ENCODE peak calls at places on chromosomes 1 and 21, in six cellular contexts. K, E, Q, M, B and V are unnamed samples.

GRCh38 chr1:47839460-47839760 is 157.8 kb downstream of the TRABD2B start:
- DNase-seq in M (no peak), E (no peak), B (no peak), K (no peak), Q (no peak), V (no peak)

GRCh38 chr1:45491464-45492260 is 699 bp upstream of the TESK2 start:
- DNase-seq in Q (no peak), M (no peak), B (no peak), K (no peak), E (no peak), V (no peak)

GRCh38 chr1:227892930-227893695 is 54.6 kb downstream of the WNT9A start:
- DNase-seq in M (no peak), K (no peak), B (peak), Q (no peak), E (peak), V (peak)

GRCh38 chr1:182610606-182611194 is 6.5 kb upstream of the RGS16 start:
- DNase-seq in K (no peak), E (peak), B (no peak), M (no peak), Q (no peak), V (no peak)

GRCh38 chr21:9767592-9768375 is 753.6 kb upstream of the TPTE start:
- DNase-seq in M (no peak), B (no peak), K (no peak), Q (no peak), E (no peak), V (no peak)

GRCh38 chr1:203557958-203558760 is 64.2 kb downstream of the OPTC start:
- DNase-seq in B (no peak), E (no peak), M (peak), K (peak), Q (no peak), V (peak)

GRCh38 chr1:52574594-52574993 is 21.7 kb upstream of the TUT4 start:
- DNase-seq in Q (no peak), E (no peak), M (peak), K (peak), B (peak), V (peak)

GRCh38 chr1:242629396-242629795 is 104.9 kb upstream of the PLD5 start:
- DNase-seq in Q (no peak), E (no peak), M (no peak), B (no peak), K (no peak), V (no peak)

GRCh38 chr21:28776251-28776650 is 216.4 kb downstream of the LTN1 start:
- DNase-seq in K (peak), M (no peak), E (no peak), B (no peak), Q (no peak), V (peak)

GRCh38 chr1:4213599-4213998 is 313.5 kb upstream of the C1orf174 start:
- DNase-seq in K (no peak), B (no peak), M (no peak), Q (no peak), E (no peak), V (no peak)

GRCh38 chr21:29217818-29218252 is 80.9 kb upstream of the BACH1 start:
- DNase-seq in K (peak), B (no peak), M (peak), Q (peak), E (no peak), V (peak)

GRCh38 chr1:11768821-11769220 is 6.8 kb downstream of the C1orf167 start:
- DNase-seq in M (no peak), Q (no peak), E (no peak), B (no peak), K (no peak), V (peak)

GRCh38 chr1:232012773-232013386 is 386.3 kb downstream of the DISC1 start:
- DNase-seq in Q (no peak), M (no peak), E (peak), B (no peak), K (peak), V (no peak)

GRCh38 chr1:159959451-159959850 is 5.4 kb upstream of the SLAMF9 start:
- DNase-seq in M (no peak), K (peak), E (no peak), Q (peak), B (peak), V (no peak)

GRCh38 chr1:209398330-209398991 is 185.1 kb upstream of the CAMK1G start:
- DNase-seq in E (no peak), K (peak), Q (no peak), B (peak), M (peak), V (peak)

GRCh38 chr21:43707462-43707861 is 11.5 kb upstream of the PDXK start:
- DNase-seq in K (no peak), E (no peak), Q (no peak), M (no peak), B (no peak), V (peak)